ENCODE peak calls at places on chromosomes 11 and 22, in seven cellular contexts. Z is neural crest cell, S is HEK293T, R is amygdala, H is KBM-7, J is SK-N-SH, M is fibroblast of villous mesenchyme. N is an unnamed sample.

GRCh38 chr11:65546217-65546958 is 11.8 kb downstream of the LTBP3 start:
- DNase-seq in Z (peak; percentile 80), S (peak; percentile 94), R (no peak), H (no peak), J (peak; percentile 88), M (no peak), N (no peak)

GRCh38 chr22:42214625-42215415 is 55.6 kb downstream of the TCF20 start:
- DNase-seq in Z (no peak), S (no peak), R (peak; percentile 88), H (no peak), J (no peak), M (no peak), N (no peak)

GRCh38 chr11:14305649-14306048 is 53.3 kb downstream of the RRAS2 start:
- DNase-seq in Z (no peak), S (no peak), R (no peak), H (no peak), J (no peak), M (no peak), N (no peak)

GRCh38 chr11:130112071-130112830 is 42.6 kb downstream of the APLP2 start:
- DNase-seq in Z (no peak), S (no peak), R (no peak), H (no peak), J (no peak), M (no peak), N (no peak)

GRCh38 chr22:22661275-22661674 is 16.9 kb downstream of the GGTLC2 start:
- DNase-seq in Z (no peak), S (no peak), R (no peak), H (no peak), J (no peak), M (no peak), N (no peak)

GRCh38 chr11:123822022-123822421 is 15.9 kb upstream of the OR6M1 start:
- DNase-seq in Z (no peak), S (no peak), R (no peak), H (no peak), J (no peak), M (no peak), N (no peak)

GRCh38 chr11:12502950-12503579 is 125.7 kb downstream of the PARVA start:
- DNase-seq in Z (no peak), S (no peak), R (no peak), H (no peak), J (no peak), M (peak; percentile 55), N (no peak)

GRCh38 chr11:117020873-117021564 is 77.2 kb downstream of the SIK3 start:
- DNase-seq in Z (no peak), S (no peak), R (no peak), H (peak; percentile 32), J (no peak), M (no peak), N (no peak)

GRCh38 chr11:122979815-122980656 is 1.6 kb downstream of the BSX start:
- DNase-seq in Z (peak; percentile 6), S (no peak), R (no peak), H (no peak), J (no peak), M (no peak), N (no peak)

GRCh38 chr11:128888034-128888985 is 2.8 kb upstream of the KCNJ5 start:
- DNase-seq in Z (no peak), S (no peak), R (no peak), H (no peak), J (no peak), M (no peak), N (no peak)

GRCh38 chr11:8354622-8355417 is 91.1 kb upstream of the LMO1 start:
- DNase-seq in Z (no peak), S (no peak), R (peak; percentile 41), H (no peak), J (peak; percentile 79), M (no peak), N (no peak)

GRCh38 chr11:62725686-62726085 is 1.6 kb downstream of the HNRNPUL2 start:
- DNase-seq in Z (no peak), S (no peak), R (no peak), H (peak; percentile 5), J (no peak), M (no peak), N (no peak)

GRCh38 chr22:46339956-46340355 is 4.4 kb downstream of the TRMU start:
- DNase-seq in Z (no peak), S (no peak), R (no peak), H (no peak), J (no peak), M (no peak), N (no peak)

GRCh38 chr11:94060401-94060800 is 39.2 kb downstream of the HEPHL1 start:
- DNase-seq in Z (no peak), S (no peak), R (no peak), H (no peak), J (no peak), M (peak; percentile 12), N (no peak)

GRCh38 chr11:83294208-83294607 is 8.0 kb upstream of the CCDC90B start:
- DNase-seq in Z (no peak), S (no peak), R (no peak), H (no peak), J (no peak), M (no peak), N (no peak)

GRCh38 chr22:35363571-35364086 is 17.3 kb upstream of the HMOX1 start:
- DNase-seq in Z (no peak), S (no peak), R (no peak), H (no peak), J (no peak), M (no peak), N (no peak)

GRCh38 chr22:27336151-27337090 is 465.1 kb downstream of the MN1 start:
- DNase-seq in Z (no peak), S (no peak), R (no peak), H (no peak), J (no peak), M (no peak), N (no peak)

GRCh38 chr22:19357270-19358105 is 66.0 kb upstream of the CLTCL1 start:
- DNase-seq in Z (no peak), S (peak; percentile 5), R (peak; percentile 31), H (no peak), J (no peak), M (peak; percentile 48), N (peak; percentile 32)

GRCh38 chr11:112247198-112247597 is 13.5 kb downstream of the PLET1 start:
- DNase-seq in Z (no peak), S (no peak), R (no peak), H (no peak), J (no peak), M (no peak), N (no peak)

GRCh38 chr22:49967333-49968241 is 7.0 kb downstream of the PIM3 start:
- DNase-seq in Z (peak; percentile 8), S (no peak), R (peak; percentile 56), H (no peak), J (peak; percentile 76), M (peak; percentile 48), N (no peak)

GRCh38 chr11:121591405-121592033 is 138.8 kb upstream of the SORL1-AS1 start:
- DNase-seq in Z (peak; percentile 78), S (peak; percentile 78), R (peak; percentile 73), H (peak; percentile 86), J (peak; percentile 78), M (peak; percentile 82), N (peak; percentile 24)

GRCh38 chr22:38207898-38208432 is 6.2 kb downstream of the MAFF start:
- DNase-seq in Z (no peak), S (no peak), R (no peak), H (no peak), J (no peak), M (no peak), N (no peak)

GRCh38 chr11:126363706-126364245 is 8.3 kb downstream of the ST3GAL4 start:
- DNase-seq in Z (no peak), S (no peak), R (peak; percentile 76), H (no peak), J (no peak), M (no peak), N (no peak)

GRCh38 chr22:29256606-29257325 is 11.0 kb downstream of the RHBDD3 start:
- DNase-seq in Z (no peak), S (no peak), R (no peak), H (no peak), J (peak; percentile 11), M (no peak), N (no peak)

GRCh38 chr22:41681616-41682015 is 7.1 kb downstream of the SNU13 start:
- DNase-seq in Z (no peak), S (no peak), R (no peak), H (no peak), J (no peak), M (peak; percentile 21), N (no peak)

GRCh38 chr11:125062196-125062930 is 742 bp upstream of the SLC37A2 start:
- DNase-seq in Z (no peak), S (no peak), R (no peak), H (no peak), J (no peak), M (no peak), N (no peak)

GRCh38 chr11:27124514-27125264 is 84.1 kb downstream of the BBOX1 start:
- DNase-seq in Z (no peak), S (no peak), R (no peak), H (no peak), J (no peak), M (peak; percentile 57), N (no peak)

GRCh38 chr11:27916541-27917100 is 191.3 kb downstream of the KIF18A start:
- DNase-seq in Z (no peak), S (no peak), R (no peak), H (no peak), J (no peak), M (peak; percentile 95), N (no peak)

GRCh38 chr22:24697671-24698082 is 76.8 kb downstream of the PIWIL3 start:
- DNase-seq in Z (no peak), S (no peak), R (no peak), H (peak; percentile 29), J (no peak), M (no peak), N (no peak)

GRCh38 chr11:3837793-3838192 is 3.0 kb downstream of the RHOG start:
- DNase-seq in Z (no peak), S (no peak), R (peak; percentile 27), H (peak; percentile 95), J (no peak), M (peak; percentile 35), N (peak; percentile 14)

GRCh38 chr22:37681001-37681424 is 5.1 kb upstream of the NOL12 start:
- DNase-seq in Z (no peak), S (no peak), R (no peak), H (no peak), J (no peak), M (peak; percentile 47), N (no peak)

GRCh38 chr11:47225552-47226137 is 10.9 kb downstream of the DDB2 start:
- DNase-seq in Z (no peak), S (no peak), R (no peak), H (no peak), J (no peak), M (peak; percentile 52), N (no peak)

GRCh38 chr11:12853325-12853651 is 155.8 kb upstream of the RASSF10 start:
- DNase-seq in Z (no peak), S (no peak), R (no peak), H (no peak), J (no peak), M (no peak), N (no peak)

GRCh38 chr11:17793642-17794170 is 59.1 kb downstream of the KCNC1 start:
- DNase-seq in Z (no peak), S (no peak), R (no peak), H (no peak), J (no peak), M (no peak), N (no peak)

GRCh38 chr11:45651156-45651555 is 14.3 kb downstream of the CHST1 start:
- DNase-seq in Z (no peak), S (no peak), R (no peak), H (no peak), J (no peak), M (no peak), N (no peak)

GRCh38 chr22:45756558-45756957 is 84.9 kb downstream of the ATXN10 start:
- DNase-seq in Z (no peak), S (no peak), R (no peak), H (no peak), J (no peak), M (no peak), N (no peak)

GRCh38 chr11:32561835-32562234 is 21.8 kb upstream of the EIF3M start:
- DNase-seq in Z (no peak), S (no peak), R (no peak), H (no peak), J (no peak), M (no peak), N (no peak)

GRCh38 chr11:72655014-72655413 is 19.2 kb downstream of the PDE2A start:
- DNase-seq in Z (no peak), S (no peak), R (no peak), H (no peak), J (no peak), M (no peak), N (no peak)

N was measured in GM04503.